ENCODE peak calls at places on chromosomes 12 and 14, in nine cellular contexts. R is HCT116, O is endothelial cell of umbilical vein, N is SK-N-SH, D is keratinocyte, C is K562, Z is fibroblast of lung, P is MM.1S, M is PC-3. W is an unnamed sample. For H3K79me2, the result is how much of the 10 kb centered on the place peaks cover.

GRCh38 chr12:6735448-6736191 is 11.8 kb downstream of the COPS7A start:
- DNase-seq in R (no peak), O (peak), N (peak), D (peak), C (peak), Z (peak), P (peak), M (peak), W (no peak)

GRCh38 chr12:41605528-41606295 is 417.6 kb downstream of the PDZRN4 start:
- DNase-seq in R (no peak), O (no peak), N (no peak), D (no peak), C (no peak), Z (peak), P (peak), M (no peak), W (no peak)

GRCh38 chr14:20610002-20610765 is 19.0 kb upstream of the RNASE12 start:
- DNase-seq in R (no peak), O (peak), N (peak), D (peak), C (peak), Z (peak), P (peak), M (peak), W (peak)

GRCh38 chr14:53955671-53956426 is 776 bp downstream of the BMP4 start:
- DNase-seq in R (no peak), O (peak), N (no peak), D (no peak), C (no peak), Z (peak), P (no peak), M (no peak), W (no peak)

GRCh38 chr12:132396657-132397056 is 67.3 kb upstream of the GALNT9 start:
- DNase-seq in R (no peak), O (no peak), N (no peak), D (no peak), C (no peak), Z (no peak), P (no peak), M (no peak), W (no peak)

GRCh38 chr12:102095677-102096263 is 24.1 kb downstream of the NUP37 start:
- DNase-seq in R (no peak), O (peak), N (peak), D (no peak), C (peak), Z (peak), P (peak), M (peak), W (no peak)

GRCh38 chr14:75876526-75876925 is 105.3 kb downstream of the TGFB3 start:
- DNase-seq in R (no peak), O (no peak), N (no peak), D (no peak), C (no peak), Z (peak), P (no peak), M (no peak), W (no peak)

GRCh38 chr12:92614502-92614901 is 88.3 kb upstream of the PLEKHG7 start:
- DNase-seq in R (no peak), O (no peak), N (no peak), D (no peak), C (no peak), Z (no peak), P (no peak), M (no peak), W (no peak)

GRCh38 chr12:51171884-51172514 is 936 bp downstream of the TFCP2 start:
- DNase-seq in R (no peak), O (peak), N (no peak), D (no peak), C (no peak), Z (peak), P (no peak), M (peak), W (no peak)

GRCh38 chr12:50508420-50508819 is 3.6 kb downstream of the DIP2B start:
- DNase-seq in R (no peak), O (no peak), N (no peak), D (no peak), C (no peak), Z (no peak), P (no peak), M (no peak), W (no peak)

GRCh38 chr14:36941783-36942521 is 230.5 kb downstream of the SLC25A21 start:
- DNase-seq in R (peak), O (peak), N (peak), D (peak), C (peak), Z (peak), P (peak), M (peak), W (peak)

GRCh38 chr12:98371419-98371818 is 144.0 kb upstream of the TMPO start:
- DNase-seq in R (no peak), O (peak), N (no peak), D (no peak), C (no peak), Z (peak), P (no peak), M (no peak), W (no peak)

GRCh38 chr12:13278249-13278787 is 81.8 kb downstream of the EMP1 start:
- DNase-seq in R (peak), O (peak), N (peak), D (no peak), C (peak), Z (peak), P (peak), M (peak), W (peak)

GRCh38 chr12:124509300-124509675 is 58.1 kb downstream of the NCOR2 start:
- DNase-seq in R (no peak), O (no peak), N (no peak), D (no peak), C (no peak), Z (no peak), P (no peak), M (no peak), W (no peak)

GRCh38 chr12:124506832-124507153 is 60.6 kb downstream of the NCOR2 start:
- DNase-seq in R (no peak), O (no peak), N (no peak), D (no peak), C (no peak), Z (no peak), P (no peak), M (no peak), W (no peak)

GRCh38 chr12:124506145-124506831 is 61.1 kb downstream of the NCOR2 start:
- DNase-seq in R (no peak), O (peak), N (peak), D (no peak), C (peak), Z (peak), P (no peak), M (peak), W (no peak)

GRCh38 chr12:124508323-124509096 is 58.9 kb downstream of the NCOR2 start:
- DNase-seq in R (no peak), O (no peak), N (no peak), D (no peak), C (peak), Z (peak), P (no peak), M (no peak), W (no peak)

DNA sequence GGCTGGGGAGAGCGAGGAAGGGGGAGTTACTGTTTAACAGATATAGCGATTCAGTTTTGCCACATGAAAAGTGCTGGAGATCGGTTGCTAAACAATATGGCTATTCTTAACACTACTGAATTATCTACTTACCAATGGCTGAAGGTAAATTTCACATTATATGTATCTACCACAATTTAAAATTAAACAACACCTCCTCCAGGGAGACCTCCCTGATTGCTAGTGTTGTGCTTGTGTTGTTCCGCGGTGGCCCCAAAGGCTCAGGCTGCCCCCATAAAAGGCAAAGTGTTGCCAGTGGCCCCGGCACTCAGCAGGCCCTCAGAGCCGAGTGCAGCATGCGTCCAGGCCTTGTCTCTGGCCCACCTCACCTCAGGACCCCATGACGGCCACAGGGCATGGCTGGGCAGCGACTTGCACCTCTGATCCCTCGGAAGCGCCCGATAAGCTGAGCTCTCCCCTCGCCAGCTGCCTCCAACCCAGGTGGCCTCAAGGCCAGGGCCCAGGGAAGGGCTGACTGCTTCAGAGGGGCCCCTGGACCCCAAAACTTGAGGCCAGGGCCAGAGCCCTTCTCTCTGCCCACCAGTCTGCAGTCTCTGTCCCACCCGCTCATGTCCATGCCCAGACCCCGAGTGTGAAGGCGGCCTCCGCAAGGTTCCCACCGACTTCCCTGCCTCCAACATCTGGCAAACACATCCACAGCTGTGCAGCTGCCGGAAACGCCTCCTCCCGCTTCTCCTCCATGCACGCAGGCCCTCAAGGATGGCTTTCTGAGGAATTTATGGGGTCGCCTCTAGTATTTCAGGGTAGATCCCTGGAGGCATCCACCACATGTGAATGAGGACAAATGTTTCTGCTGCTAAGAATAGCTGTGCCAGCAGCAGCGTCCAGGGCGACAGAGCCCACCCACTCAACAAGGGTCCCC is 60.0 kb downstream of the NCOR2 start:
- DNase-seq in R (no peak), O (no peak), N (peak), D (no peak), C (no peak), Z (peak), P (no peak), M (no peak), W (no peak)
- H3K79me2 ChIP-seq in R (half or more), O (under half), N (half or more), D (half or more), C (half or more), Z (under half), P (half or more), M (half or more), W (half or more)

DNA sequence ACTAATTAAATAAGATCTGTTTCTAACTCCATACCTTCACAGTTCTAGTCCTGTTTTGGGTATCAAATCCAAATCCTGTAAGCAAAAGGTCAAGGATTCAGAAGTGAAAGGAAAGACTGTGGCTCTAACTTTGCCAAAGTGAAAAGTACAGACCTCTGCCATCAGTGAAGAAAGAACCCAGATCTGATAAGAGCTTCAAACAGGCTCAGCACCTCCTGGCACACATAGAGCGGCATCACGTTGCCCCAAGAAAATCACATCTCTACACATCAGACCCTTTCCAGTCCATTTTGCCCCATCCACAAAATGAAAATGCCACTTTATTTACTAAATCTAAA is 23.2 kb downstream of the CLIP1 start:
- DNase-seq in R (no peak), O (no peak), N (no peak), D (no peak), C (no peak), Z (no peak), P (no peak), M (no peak), W (no peak)
- H2AFZ ChIP-seq in R (no peak), O (no peak), N (no peak), D (peak), C (peak), Z (no peak), P (no peak), M (no peak), W (no peak)

GRCh38 chr12:130796985-130797686 is 41.9 kb downstream of the STX2 start:
- DNase-seq in R (no peak), O (no peak), N (no peak), D (no peak), C (no peak), Z (no peak), P (no peak), M (no peak), W (no peak)
- H3K4me3 ChIP-seq in R (no peak), O (no peak), N (no peak), D (peak), C (no peak), Z (no peak), P (no peak), M (no peak), W (no peak)

DNA sequence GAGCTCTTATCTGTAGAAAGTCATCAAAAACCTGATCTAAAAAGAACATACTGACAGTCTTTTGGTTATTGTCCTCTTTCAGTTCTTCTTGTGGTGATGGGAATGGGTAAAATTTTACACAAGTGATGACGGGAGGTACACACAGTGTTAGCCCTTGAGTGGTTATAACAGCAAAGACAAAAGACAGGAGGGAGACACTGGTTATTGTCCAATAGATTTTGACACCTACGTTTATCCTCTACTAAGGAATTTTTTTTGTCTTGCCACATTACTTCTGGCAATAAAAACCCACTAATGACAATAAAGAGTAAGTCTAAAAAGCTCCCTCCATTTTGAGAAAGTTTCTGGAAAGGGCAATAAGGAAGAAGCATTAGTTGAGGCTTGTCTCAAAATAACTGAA is 47.7 kb upstream of the CMAS start:
- DNase-seq in R (no peak), O (no peak), N (no peak), D (no peak), C (no peak), Z (no peak), P (no peak), M (no peak), W (no peak)
- H3K79me2 ChIP-seq in R (under half), O (under half), N (under half), D (under half), C (under half), Z (under half), P (under half), M (under half), W (under half)

DNA sequence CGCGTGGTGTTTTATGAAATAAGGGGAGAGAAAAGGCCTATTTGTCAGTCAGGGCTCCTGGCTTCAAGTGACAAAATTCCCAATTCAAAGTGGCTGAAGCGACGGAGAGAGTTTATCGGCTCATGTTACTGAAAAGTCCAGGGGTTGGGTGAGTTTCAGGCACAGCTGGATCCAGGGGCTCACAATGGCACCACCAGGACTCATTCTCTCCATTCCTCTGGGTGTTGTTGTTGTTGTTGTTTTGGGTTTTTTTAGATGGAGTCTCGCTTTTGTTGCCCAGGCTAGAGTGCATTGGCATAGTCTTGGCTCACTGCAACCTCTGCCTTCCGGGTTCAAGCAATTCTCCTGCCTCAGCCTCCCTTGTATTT is 119.4 kb downstream of the SCARB1 start:
- DNase-seq in R (no peak), O (no peak), N (no peak), D (no peak), C (no peak), Z (no peak), P (no peak), M (no peak), W (no peak)
- H2AFZ ChIP-seq in R (no peak), O (no peak), N (no peak), D (no peak), C (peak), Z (no peak), P (no peak), M (no peak), W (no peak)

DNA sequence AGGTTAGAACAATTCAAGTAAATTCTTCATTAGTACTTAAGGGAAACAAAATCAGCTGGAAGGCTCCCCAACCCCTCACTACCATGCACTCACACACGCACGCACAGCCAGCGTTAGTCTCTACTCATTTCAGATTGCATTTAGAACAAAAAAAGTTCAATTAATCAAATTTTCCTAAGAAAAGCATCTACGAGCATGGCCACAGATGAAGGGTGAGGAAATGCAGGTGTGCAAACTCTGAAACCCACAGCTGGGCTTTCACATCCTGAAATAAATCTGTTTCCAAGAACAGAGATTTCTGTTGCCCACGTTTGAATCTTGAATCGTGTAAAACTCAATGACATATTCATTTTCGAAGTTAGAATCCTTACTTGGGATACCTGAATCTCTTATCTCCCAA is 62.6 kb downstream of the SEL1L start:
- DNase-seq in R (no peak), O (no peak), N (no peak), D (no peak), C (no peak), Z (no peak), P (peak), M (no peak), W (peak)
- H3K4me3 ChIP-seq in R (no peak), O (no peak), N (no peak), D (no peak), C (no peak), Z (no peak), P (no peak), M (no peak), W (no peak)

GRCh38 chr14:103015426-103015825 is 41.9 kb downstream of the CDC42BPB start:
- DNase-seq in R (no peak), O (peak), N (no peak), D (no peak), C (no peak), Z (no peak), P (no peak), M (no peak), W (no peak)
- H3K79me2 ChIP-seq in R (half or more), O (half or more), N (half or more), D (half or more), C (under half), Z (half or more), P (under half), M (half or more), W (under half)

DNA sequence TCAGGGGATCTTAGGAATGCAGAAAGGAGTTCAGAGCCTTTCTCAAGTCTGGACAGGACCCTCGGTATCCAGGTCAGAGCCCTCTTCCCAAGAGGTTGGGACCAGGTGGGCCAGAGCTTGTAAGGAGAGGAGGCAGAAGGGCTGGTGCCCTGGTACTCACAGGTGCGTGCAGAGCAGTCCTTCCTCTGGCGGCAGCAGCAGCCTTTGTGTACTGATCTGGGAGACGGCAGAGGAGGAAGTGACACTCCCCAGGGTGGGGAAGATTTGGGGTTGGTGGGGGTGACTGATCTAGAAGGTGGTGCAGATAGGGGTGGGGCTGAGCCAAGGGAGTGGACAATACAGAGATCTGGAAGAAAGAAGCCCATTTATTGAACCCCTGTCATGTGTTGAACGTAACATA is at the start of gene ITGB7:
- DNase-seq in R (no peak), O (no peak), N (no peak), D (no peak), C (peak), Z (no peak), P (peak), M (no peak), W (peak)
- H2AFZ ChIP-seq in R (no peak), O (no peak), N (peak), D (no peak), C (peak), Z (no peak), P (no peak), M (no peak), W (no peak)

GRCh38 chr12:69331482-69331845 is 16.7 kb upstream of the LYZ start:
- DNase-seq in R (no peak), O (no peak), N (no peak), D (no peak), C (no peak), Z (no peak), P (no peak), M (no peak), W (no peak)
- H3K4me3 ChIP-seq in R (no peak), O (peak), N (peak), D (peak), C (peak), Z (no peak), P (peak), M (peak), W (peak)

GRCh38 chr14:56129092-56129491 is 10.9 kb downstream of the PELI2 start:
- DNase-seq in R (no peak), O (no peak), N (no peak), D (no peak), C (no peak), Z (no peak), P (no peak), M (no peak), W (no peak)
- H3K79me2 ChIP-seq in R (under half), O (under half), N (under half), D (under half), C (under half), Z (under half), P (under half), M (under half), W (half or more)